ENCODE peak calls at places on chromosomes 13 and 19, in five cellular contexts. M is Panc1, W is BJ, P is uterus, N is ovary. K is an unnamed sample.

GRCh38 chr13:109412232-109412935 is 374.0 kb downstream of the IRS2 start:
- DNase-seq in M (no peak), W (no peak), P (peak; percentile 23), N (no peak), K (peak; percentile 69)

GRCh38 chr13:26706381-26706780 is 54.2 kb downstream of the GPR12 start:
- DNase-seq in M (no peak), W (no peak), P (no peak), N (no peak), K (no peak)

GRCh38 chr13:49711218-49711863 is 20.1 kb upstream of the EBPL start:
- DNase-seq in M (no peak), W (peak; percentile 21), P (no peak), N (no peak), K (peak; percentile 37)

GRCh38 chr13:21348771-21349170 is 110.3 kb downstream of the ZDHHC20 start:
- DNase-seq in M (no peak), W (no peak), P (no peak), N (no peak), K (no peak)

GRCh38 chr19:53538378-53539109 is 599 bp downstream of the ZNF331 start:
- DNase-seq in M (no peak), W (no peak), P (no peak), N (no peak), K (no peak)

GRCh38 chr19:48292798-48293197 is 22.9 kb downstream of the ZNF114 start:
- DNase-seq in M (no peak), W (no peak), P (no peak), N (no peak), K (no peak)

GRCh38 chr19:12544401-12544876 is 6.8 kb downstream of the ZNF564 start:
- DNase-seq in M (no peak), W (no peak), P (no peak), N (no peak), K (peak; percentile 20)

GRCh38 chr13:35514166-35514565 is 37.7 kb upstream of the MAB21L1 start:
- DNase-seq in M (no peak), W (no peak), P (no peak), N (no peak), K (peak; percentile 92)

GRCh38 chr13:41740479-41740878 is 220.4 kb downstream of the VWA8 start:
- DNase-seq in M (no peak), W (no peak), P (no peak), N (no peak), K (no peak)

GRCh38 chr13:78382481-78382880 is 220.9 kb downstream of the POU4F1 start:
- DNase-seq in M (no peak), W (no peak), P (no peak), N (no peak), K (no peak)

GRCh38 chr19:50486823-50487515 is 10.3 kb upstream of the GARIN5A start:
- DNase-seq in M (no peak), W (no peak), P (no peak), N (no peak), K (no peak)

GRCh38 chr19:13036366-13036976 is 41.2 kb downstream of the NFIX start:
- DNase-seq in M (no peak), W (no peak), P (no peak), N (no peak), K (no peak)

GRCh38 chr13:26254583-26255102 is 714 bp downstream of the CDK8 start:
- DNase-seq in M (no peak), W (peak; percentile 1), P (peak; percentile 43), N (peak; percentile 42), K (peak; percentile 14)

GRCh38 chr13:31468114-31468902 is 268.5 kb downstream of the B3GLCT start:
- DNase-seq in M (no peak), W (no peak), P (no peak), N (no peak), K (no peak)

GRCh38 chr13:97264663-97265062 is 42.5 kb downstream of the MBNL2 start:
- DNase-seq in M (no peak), W (no peak), P (no peak), N (no peak), K (no peak)

GRCh38 chr19:2291185-2291751 is 9.3 kb upstream of the PEAK3 start:
- DNase-seq in M (no peak), W (no peak), P (no peak), N (no peak), K (no peak)
- TF ChIP-seq CTCF in M (no peak), W (no peak), P (no peak), N (no peak), K (no peak)

GRCh38 chr19:1841209-1841924 is 6.9 kb downstream of the REXO1 start:
- DNase-seq in M (no peak), W (no peak), P (no peak), N (no peak), K (no peak)
- H3K4me3 ChIP-seq in M (no peak overlapping the region), W (no peak overlapping the region), P (no peak overlapping the region), N (no peak overlapping the region), K (no peak overlapping the region)

GRCh38 chr19:925912-926594 is at the start of gene ARID3A:
- DNase-seq in M (no peak), W (no peak), P (no peak), N (no peak), K (no peak)
- TF ChIP-seq CTCF in M (no peak), W (no peak), P (no peak), N (no peak), K (no peak)

GRCh38 chr19:49340865-49341718 is 5.9 kb downstream of the CD37 start:
- DNase-seq in M (no peak), W (no peak), P (no peak), N (peak; percentile 21), K (no peak)
- H3K4me3 ChIP-seq in M (no peak overlapping the region), W (no peak overlapping the region), P (no peak overlapping the region), N (no peak overlapping the region), K (no peak overlapping the region)

DNA sequence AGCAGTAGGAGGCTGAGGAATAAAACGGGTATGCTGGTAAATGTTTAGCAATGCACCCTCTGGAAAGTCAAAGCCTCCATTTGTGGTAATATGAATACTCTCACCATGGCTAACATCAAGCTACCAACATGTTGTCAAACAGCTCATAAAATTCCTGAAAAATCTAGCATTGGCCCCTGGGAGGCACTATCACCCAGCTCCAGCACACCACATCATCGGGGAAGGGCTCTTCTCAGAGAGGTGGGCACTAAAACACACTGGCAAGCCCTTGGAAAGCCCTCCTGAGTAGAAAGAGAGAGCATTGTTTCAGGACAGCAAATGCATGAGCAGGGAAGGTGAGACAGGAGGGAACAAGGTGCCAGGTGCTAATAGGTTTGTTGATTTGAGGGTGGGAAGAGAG is 53.9 kb upstream of the FLT1 start:
- DNase-seq in M (no peak), W (no peak), P (no peak), N (no peak), K (no peak)
- TF ChIP-seq CTCF in M (no peak), W (peak; percentile 2), P (no peak), N (no peak), K (no peak)

GRCh38 chr19:641702-642101 is 2.0 kb downstream of the FGF22 start:
- DNase-seq in M (no peak), W (no peak), P (no peak), N (no peak), K (no peak)

GRCh38 chr19:639251-640155 is at the start of gene FGF22:
- DNase-seq in M (no peak), W (no peak), P (peak; percentile 93), N (peak; percentile 94), K (peak; percentile 37)

GRCh38 chr19:640156-640548 is 473 bp downstream of the FGF22 start:
- DNase-seq in M (no peak), W (no peak), P (no peak), N (no peak), K (no peak)

GRCh38 chr19:640606-641170 is 1.0 kb downstream of the FGF22 start:
- DNase-seq in M (no peak), W (no peak), P (no peak), N (no peak), K (no peak)

GRCh38 chr19:638901-639250 is 803 bp upstream of the FGF22 start:
- DNase-seq in M (no peak), W (no peak), P (no peak), N (peak; percentile 49), K (no peak)
- H3K4me3 ChIP-seq in M (peak overlapping the region; percentile 52), W (peak overlapping the region; percentile 41), P (peak overlapping the region; percentile 44), N (peak overlapping the region; percentile 41), K (peak overlapping the region; percentile 52)

DNA sequence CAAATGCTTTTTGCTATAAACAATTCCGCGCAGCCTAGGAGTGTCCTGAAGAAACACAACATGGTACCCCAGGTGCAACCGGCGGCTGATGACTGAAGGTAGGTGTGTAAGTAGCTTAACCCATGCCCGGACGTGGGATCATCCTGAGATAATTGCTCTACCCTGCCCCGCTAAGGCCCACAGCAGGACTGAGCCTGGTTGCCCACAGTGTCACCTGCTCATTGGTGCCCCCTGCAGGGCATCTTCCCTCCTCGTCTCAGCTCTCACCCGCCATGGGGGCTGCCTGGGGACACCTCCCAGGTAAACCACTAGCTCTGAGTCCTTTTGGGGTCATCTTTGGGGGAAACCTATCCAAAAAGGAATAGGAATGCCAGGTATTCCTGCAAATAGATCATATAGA is 22.3 kb downstream of the TMEM161A start:
- DNase-seq in M (no peak), W (no peak), P (no peak), N (no peak), K (no peak)
- TF ChIP-seq CTCF in M (peak; percentile 73), W (peak; percentile 64), P (no peak), N (no peak), K (peak; percentile 64)

GRCh38 chr13:106415971-106416370 is 119.5 kb downstream of the EFNB2 start:
- DNase-seq in M (no peak), W (no peak), P (no peak), N (no peak), K (no peak)

GRCh38 chr13:106417467-106418110 is 117.9 kb downstream of the EFNB2 start:
- DNase-seq in M (no peak), W (no peak), P (no peak), N (no peak), K (no peak)

GRCh38 chr13:106418556-106418955 is 116.9 kb downstream of the EFNB2 start:
- DNase-seq in M (no peak), W (peak; percentile 77), P (no peak), N (no peak), K (no peak)

GRCh38 chr13:106415427-106415826 is 120.0 kb downstream of the EFNB2 start:
- DNase-seq in M (no peak), W (peak; percentile 28), P (no peak), N (no peak), K (no peak)

DNA sequence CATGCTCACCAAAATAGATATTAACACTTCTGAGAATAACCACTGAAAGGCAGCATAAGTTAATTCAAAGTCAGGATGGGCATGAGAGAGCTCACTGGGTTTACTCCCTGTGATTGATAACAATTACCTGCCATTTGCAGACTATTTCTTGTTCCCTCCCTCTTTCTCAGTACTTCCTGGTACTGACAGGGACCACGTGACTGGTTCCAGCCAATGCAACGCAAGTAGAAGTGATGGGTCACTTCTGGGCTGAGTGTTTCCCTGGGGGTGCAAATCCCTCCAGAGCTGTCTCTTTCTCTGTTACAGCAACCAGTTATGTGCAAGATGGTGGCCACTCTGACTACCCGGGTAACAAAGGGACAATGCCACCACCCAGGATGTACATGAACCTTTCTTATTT is 118.8 kb downstream of the EFNB2 start:
- DNase-seq in M (no peak), W (no peak), P (no peak), N (no peak), K (no peak)
- H3K4me3 ChIP-seq in M (no peak overlapping the region), W (no peak overlapping the region), P (no peak overlapping the region), N (no peak overlapping the region), K (no peak overlapping the region)

GRCh38 chr13:101942038-101942437 is 459.8 kb downstream of the FGF14 start:
- DNase-seq in M (peak; percentile 13), W (no peak), P (no peak), N (no peak), K (no peak)
- TF ChIP-seq CTCF in M (peak; percentile 58), W (peak; percentile 54), P (peak; percentile 77), N (no peak), K (peak; percentile 94)

K was measured in retinal pigment epithelial cell.